ENCODE peak calls at places on chromosomes 2 and 18, in six cellular contexts. K, Y, X, H, O and R are unnamed samples. For H3K4me1, the result is how much of the 10 kb centered on the place peaks cover.

GRCh38 chr2:37832590-37833197 is 92.4 kb upstream of the RMDN2 start:
- DNase-seq in K (peak), Y (peak), X (peak), H (peak), O (peak), R (peak)

GRCh38 chr2:54212456-54212855 is 43.6 kb downstream of the TSPYL6 start:
- DNase-seq in K (no peak), Y (peak), X (peak), H (no peak), O (no peak), R (no peak)

GRCh38 chr2:225598922-225599321 is 199.4 kb downstream of the NYAP2 start:
- DNase-seq in K (no peak), Y (peak), X (no peak), H (no peak), O (no peak), R (no peak)

GRCh38 chr2:24021122-24021998 is 11.5 kb downstream of the MFSD2B start:
- DNase-seq in K (peak), Y (no peak), X (no peak), H (no peak), O (no peak), R (peak)

GRCh38 chr18:46324556-46324955 is 220.4 kb downstream of the HAUS1 start:
- DNase-seq in K (no peak), Y (peak), X (peak), H (no peak), O (no peak), R (no peak)

GRCh38 chr2:238855299-238855698 is 7.4 kb downstream of the TWIST2 start:
- DNase-seq in K (no peak), Y (no peak), X (no peak), H (no peak), O (no peak), R (no peak)

GRCh38 chr2:222271854-222272253 is 26.9 kb downstream of the PAX3 start:
- DNase-seq in K (no peak), Y (no peak), X (no peak), H (no peak), O (no peak), R (no peak)

GRCh38 chr18:49228182-49228581 is 232.3 kb downstream of the DYM start:
- DNase-seq in K (no peak), Y (no peak), X (no peak), H (no peak), O (no peak), R (no peak)

GRCh38 chr2:96501886-96502810 is 3.0 kb downstream of the NEURL3 start:
- DNase-seq in K (peak), Y (no peak), X (peak), H (no peak), O (no peak), R (no peak)

GRCh38 chr18:2894841-2895370 is 48.1 kb downstream of the EMILIN2 start:
- DNase-seq in K (no peak), Y (no peak), X (no peak), H (no peak), O (no peak), R (peak)

GRCh38 chr2:209578394-209579006 is 154.7 kb downstream of the MAP2 start:
- DNase-seq in K (no peak), Y (no peak), X (no peak), H (no peak), O (no peak), R (no peak)

GRCh38 chr2:11175293-11175795 is 20.1 kb downstream of the SLC66A3 start:
- DNase-seq in K (no peak), Y (peak), X (no peak), H (no peak), O (no peak), R (no peak)

GRCh38 chr2:177799531-177799930 is 273.0 kb downstream of the PDE11A start:
- DNase-seq in K (no peak), Y (peak), X (peak), H (no peak), O (no peak), R (peak)

GRCh38 chr18:49580279-49580678 is 18.4 kb downstream of the LIPG start:
- DNase-seq in K (no peak), Y (no peak), X (no peak), H (no peak), O (no peak), R (peak)

GRCh38 chr2:64276417-64277095 is 132.3 kb upstream of the PELI1 start:
- DNase-seq in K (no peak), Y (peak), X (no peak), H (no peak), O (no peak), R (peak)

GRCh38 chr18:55522011-55522410 is 66.0 kb downstream of the TCF4 start:
- DNase-seq in K (peak), Y (no peak), X (peak), H (peak), O (no peak), R (peak)

GRCh38 chr2:55418072-55418471 is 1.6 kb downstream of the CCDC88A start:
- DNase-seq in K (no peak), Y (peak), X (no peak), H (no peak), O (no peak), R (no peak)

GRCh38 chr18:79942786-79943607 is 8.5 kb downstream of the SLC66A2 start:
- DNase-seq in K (peak), Y (no peak), X (peak), H (no peak), O (no peak), R (peak)

GRCh38 chr2:121245913-121246312 is 39.1 kb downstream of the TFCP2L1 start:
- DNase-seq in K (peak), Y (no peak), X (no peak), H (no peak), O (no peak), R (no peak)

GRCh38 chr18:13165636-13166423 is 52.7 kb upstream of the LDLRAD4 start:
- DNase-seq in K (no peak), Y (no peak), X (no peak), H (no peak), O (no peak), R (peak)

GRCh38 chr2:147019296-147019695 is 825.5 kb upstream of the ACVR2A start:
- DNase-seq in K (no peak), Y (no peak), X (no peak), H (no peak), O (no peak), R (no peak)

GRCh38 chr18:36187138-36187825 is at the start of gene MOCOS:
- DNase-seq in K (peak), Y (peak), X (peak), H (peak), O (peak), R (peak)

GRCh38 chr2:30232027-30232800 is 880 bp downstream of the LBH start:
- DNase-seq in K (peak), Y (peak), X (peak), H (peak), O (peak), R (peak)

GRCh38 chr2:168545439-168546082 is 89.5 kb downstream of the CERS6 start:
- DNase-seq in K (no peak), Y (peak), X (peak), H (no peak), O (no peak), R (no peak)

GRCh38 chr2:39631715-39632114 is 34.0 kb upstream of the TMEM178A start:
- DNase-seq in K (no peak), Y (peak), X (peak), H (peak), O (no peak), R (no peak)

GRCh38 chr2:235679471-235679870 is 185.6 kb downstream of the AGAP1 start:
- DNase-seq in K (no peak), Y (no peak), X (no peak), H (no peak), O (no peak), R (no peak)

GRCh38 chr18:2912357-2913299 is 65.8 kb downstream of the EMILIN2 start:
- DNase-seq in K (no peak), Y (no peak), X (no peak), H (no peak), O (no peak), R (peak)

DNA sequence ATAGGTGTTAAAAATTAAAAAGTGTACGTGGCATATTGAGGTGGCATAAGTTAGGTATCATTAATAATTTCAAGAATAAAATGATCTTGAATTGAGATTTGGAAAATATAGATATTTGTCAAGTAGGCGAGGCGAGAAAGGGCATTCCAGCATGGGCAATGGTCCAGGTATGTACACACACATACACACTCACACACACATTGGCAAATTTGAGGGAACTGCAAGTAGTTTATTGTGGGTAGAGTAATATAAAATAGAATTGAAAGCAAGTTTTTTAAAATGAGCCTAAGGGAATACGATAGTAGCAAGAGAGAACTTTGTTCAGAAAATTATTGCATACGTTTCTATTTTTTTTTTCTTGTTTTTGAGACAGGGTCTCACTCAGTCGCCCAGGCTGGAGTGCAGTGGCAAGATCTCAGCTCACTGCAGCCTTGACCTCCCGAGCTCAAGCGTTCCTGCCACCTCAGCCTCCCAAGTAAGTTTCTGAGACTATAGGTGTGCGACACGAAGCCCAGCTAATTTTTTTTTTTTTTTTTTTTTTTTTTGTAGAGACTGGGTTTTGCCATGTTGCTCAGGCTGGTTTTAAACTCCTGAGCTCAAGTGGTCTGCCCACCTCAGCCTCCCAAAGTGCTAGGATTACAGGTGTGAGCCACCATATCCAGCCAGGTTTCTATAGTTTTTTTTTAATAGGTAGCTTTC is 96.7 kb upstream of the SLC39A10 start:
- DNase-seq in K (peak), Y (no peak), X (no peak), H (no peak), O (no peak), R (no peak)
- H3K4me1 ChIP-seq in K (under half), Y (under half), X (under half), H (under half), O (under half), R (under half)

DNA sequence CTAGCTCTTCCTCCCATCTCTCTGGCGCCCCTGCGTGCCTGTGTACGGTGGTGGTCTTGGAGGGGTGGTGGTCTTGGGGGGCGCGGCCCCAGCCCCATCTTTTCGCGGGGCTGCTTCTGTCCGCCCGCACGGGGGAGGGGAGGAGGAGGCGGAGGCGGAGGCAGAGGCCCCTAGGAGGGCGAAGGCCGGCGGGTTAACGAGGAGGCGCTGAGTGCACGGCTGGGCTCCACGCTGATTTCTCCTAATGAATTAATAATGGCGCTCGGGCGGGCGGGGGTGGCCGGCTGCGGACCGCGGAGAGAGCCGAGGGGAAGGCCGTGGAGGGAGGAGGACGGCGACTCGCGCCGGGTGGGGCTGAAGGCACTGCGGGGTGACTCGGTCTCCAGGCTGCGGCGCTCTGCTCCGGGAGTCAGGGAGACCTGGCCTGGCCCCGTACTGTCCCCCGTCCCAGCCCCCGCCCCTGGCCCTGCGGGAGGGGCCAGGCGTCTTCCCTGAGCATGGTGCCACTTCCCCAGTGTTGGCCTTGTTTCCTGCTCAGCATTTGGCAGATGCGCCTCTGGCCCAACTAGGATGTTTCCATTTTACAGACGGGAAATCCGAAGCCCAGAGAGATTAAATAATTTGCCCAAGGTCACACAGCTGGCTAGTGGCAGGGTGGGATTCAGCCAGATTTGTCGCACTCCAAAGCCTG is 6.0 kb downstream of the GAREM2 start:
- DNase-seq in K (peak), Y (no peak), X (peak), H (peak), O (peak), R (peak)
- TF ChIP-seq CTCF in K (no peak), Y (no peak), X (no peak), H (no peak), O (no peak), R (no peak)

DNA sequence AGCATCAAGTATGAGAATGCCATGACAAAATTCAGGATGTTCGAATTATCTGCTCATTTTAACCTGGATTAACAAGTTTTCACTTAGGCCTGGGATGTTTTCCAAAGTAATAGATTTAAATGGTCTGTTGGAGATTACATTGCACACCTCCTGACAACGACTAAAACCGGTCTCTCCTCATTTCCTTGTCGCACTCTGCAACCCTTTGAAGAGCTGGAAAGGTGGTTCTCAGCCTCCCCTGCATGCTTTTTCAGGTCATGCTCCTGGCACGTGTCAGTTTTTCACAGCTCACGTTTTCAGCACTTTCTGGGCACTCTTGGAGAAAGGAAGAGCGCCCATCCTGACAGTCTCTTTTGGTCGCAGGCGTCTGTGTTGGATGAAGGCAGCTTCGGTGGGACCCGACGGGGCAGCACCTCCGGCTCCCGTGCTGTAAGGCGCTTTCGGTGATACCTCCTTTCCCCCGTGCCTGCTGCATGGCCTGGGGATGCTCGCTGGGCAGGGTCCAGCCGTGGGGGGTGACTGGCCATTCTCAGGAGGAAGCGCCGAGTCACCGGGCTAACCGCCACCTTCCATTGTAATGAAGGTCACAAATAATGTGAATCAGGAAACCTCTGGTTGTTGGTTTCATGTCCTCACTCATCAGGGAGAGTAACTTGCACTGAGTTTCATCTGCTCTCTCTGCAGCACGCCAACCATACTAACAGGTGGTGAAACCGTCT is 63.5 kb upstream of the RBM44 start:
- DNase-seq in K (no peak), Y (no peak), X (no peak), H (no peak), O (no peak), R (no peak)
- H3K4me1 ChIP-seq in K (under half), Y (under half), X (under half), H (under half), O (half or more), R (under half)

DNA sequence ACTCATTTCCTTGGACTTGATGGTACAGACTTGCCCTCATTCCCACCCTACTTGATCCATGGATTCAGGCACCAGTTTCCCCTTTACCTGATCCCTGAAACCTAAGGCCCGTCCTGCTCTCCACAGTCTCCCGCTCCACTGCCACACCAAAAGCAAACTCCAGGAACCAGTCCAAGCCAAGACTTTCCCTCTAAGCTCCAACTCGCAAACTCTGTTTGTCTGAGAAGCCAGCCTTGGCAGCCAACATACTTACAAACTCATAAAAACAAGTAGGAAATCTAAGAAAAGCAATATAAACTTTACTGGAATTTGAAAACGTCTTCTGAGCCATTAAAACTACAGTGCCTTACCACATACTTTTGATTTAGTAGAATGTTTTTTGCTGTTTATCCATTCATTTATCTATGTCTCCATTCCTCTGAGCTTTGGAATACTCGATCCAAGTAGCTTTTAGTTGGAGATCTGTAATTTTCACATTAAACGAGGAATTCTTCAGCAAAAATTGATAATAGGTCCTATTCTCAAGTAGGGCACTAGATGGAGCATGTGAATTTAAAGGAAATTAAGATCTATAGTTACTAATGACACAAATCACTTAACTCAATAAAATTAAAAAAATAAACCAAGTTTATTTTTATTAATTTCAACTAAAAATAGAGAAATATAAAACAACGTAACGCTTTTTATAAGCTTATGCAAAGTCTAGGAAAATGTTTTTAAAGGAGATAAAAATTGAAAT is 199.7 kb downstream of the MYO3B start:
- DNase-seq in K (peak), Y (no peak), X (peak), H (no peak), O (no peak), R (no peak)
- TF ChIP-seq CTCF in K (no peak), Y (no peak), X (peak), H (no peak), O (no peak), R (peak)

DNA sequence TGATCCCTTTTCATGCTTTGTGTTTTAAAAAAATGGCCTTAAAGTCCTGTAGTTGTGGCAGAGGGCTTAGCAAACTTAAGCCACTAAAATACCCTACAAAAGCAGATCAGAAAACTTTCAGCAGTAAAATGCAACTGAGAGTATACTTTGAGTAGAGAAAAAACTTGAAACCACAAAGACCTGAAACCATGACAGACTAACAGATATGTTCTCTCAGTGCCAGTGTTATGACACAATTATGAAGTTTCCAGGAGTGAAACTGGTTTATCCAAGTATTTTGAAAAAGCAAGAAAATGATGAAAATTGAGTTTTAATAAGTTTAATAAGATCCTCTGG is 74.5 kb downstream of the SPRED2 start:
- DNase-seq in K (no peak), Y (no peak), X (no peak), H (no peak), O (no peak), R (no peak)
- H3K4me1 ChIP-seq in K (under half), Y (under half), X (under half), H (under half), O (half or more), R (under half)

GRCh38 chr2:104408266-104408665 is 445.6 kb upstream of the POU3F3 start:
- DNase-seq in K (no peak), Y (peak), X (no peak), H (no peak), O (no peak), R (peak)
- TF ChIP-seq CTCF in K (no peak), Y (no peak), X (no peak), H (no peak), O (no peak), R (no peak)